ENCODE peak calls at places on chromosomes 11 and 22, in ten cellular contexts. Z, E, I, M, Y, S, B, A, C and K are unnamed samples.

GRCh38 chr22:39309364-39309861 is 10.0 kb downstream of the RPL3 start:
- DNase-seq in Y (no peak), E (peak; percentile 86), C (no peak), A (no peak), Z (no peak), S (no peak), I (no peak), B (no peak), M (no peak), K (peak; percentile 80)

GRCh38 chr22:40719599-40719998 is 40.3 kb downstream of the MCHR1 start:
- DNase-seq in A (no peak), Z (no peak), I (no peak), C (no peak), E (no peak), M (no peak), Y (no peak), S (no peak), B (no peak), K (no peak)

GRCh38 chr11:117189941-117190544 is 9.1 kb upstream of the TAGLN start:
- DNase-seq in Y (no peak), I (no peak), C (peak; percentile 13), A (peak; percentile 32), Z (no peak), S (no peak), B (no peak), M (no peak), E (peak; percentile 43), K (no peak)

GRCh38 chr22:37896181-37896592 is 9.9 kb upstream of the MICALL1 start:
- DNase-seq in C (no peak), M (no peak), B (no peak), E (peak; percentile 68), Y (peak; percentile 92), Z (peak; percentile 30), A (no peak), I (no peak), S (no peak), K (peak; percentile 45)

GRCh38 chr11:33885338-33886005 is 6.4 kb downstream of the LMO2 start:
- DNase-seq in A (no peak), C (no peak), Z (no peak), M (no peak), I (no peak), B (no peak), Y (no peak), E (no peak), S (no peak), K (no peak)

GRCh38 chr22:48247829-48248228 is 1485.4 kb downstream of the TBC1D22A start:
- DNase-seq in B (no peak), E (no peak), Y (no peak), A (no peak), Z (no peak), I (no peak), S (no peak), C (no peak), M (no peak), K (no peak)

GRCh38 chr11:15006139-15006759 is 34.1 kb upstream of the CALCA start:
- DNase-seq in Y (peak; percentile 15), A (no peak), S (no peak), Z (no peak), I (no peak), E (no peak), M (no peak), B (no peak), C (no peak), K (no peak)

GRCh38 chr11:12273618-12273995 is 103.8 kb upstream of the PARVA start:
- DNase-seq in M (no peak), E (no peak), C (no peak), Z (no peak), B (no peak), S (no peak), I (no peak), Y (no peak), A (no peak), K (no peak)

GRCh38 chr22:42160830-42161696 is 30.5 kb upstream of the CYP2D6 start:
- DNase-seq in S (peak; percentile 28), Y (no peak), Z (no peak), I (no peak), A (no peak), M (no peak), C (no peak), E (no peak), B (no peak), K (no peak)

GRCh38 chr11:107157146-107157808 is 139.0 kb upstream of the GUCY1A2 start:
- DNase-seq in Z (no peak), S (no peak), M (no peak), A (no peak), I (no peak), B (no peak), Y (no peak), E (peak; percentile 60), C (no peak), K (no peak)

GRCh38 chr11:93686812-93687211 is 25.3 kb downstream of the CEP295 start:
- DNase-seq in S (no peak), I (no peak), C (no peak), A (no peak), M (no peak), B (no peak), E (no peak), Z (no peak), Y (no peak), K (no peak)

GRCh38 chr11:128913806-128914205 is 22.6 kb downstream of the KCNJ5 start:
- DNase-seq in E (no peak), Z (no peak), C (no peak), M (no peak), S (no peak), I (no peak), Y (no peak), B (no peak), A (no peak), K (no peak)

GRCh38 chr11:64176751-64177150 is 9.2 kb upstream of the STIP1 start:
- DNase-seq in C (no peak), M (no peak), B (no peak), Z (no peak), Y (no peak), I (no peak), S (no peak), E (no peak), A (no peak), K (no peak)

GRCh38 chr11:2752923-2753322 is 53.1 kb upstream of the KCNQ1OT1 start:
- DNase-seq in M (no peak), E (no peak), B (no peak), S (no peak), I (no peak), Z (no peak), A (peak; percentile 6), Y (no peak), C (no peak), K (no peak)

GRCh38 chr11:36008576-36008975 is 64.7 kb downstream of the LDLRAD3 start:
- DNase-seq in C (no peak), B (no peak), E (no peak), M (no peak), I (no peak), S (no peak), A (no peak), Y (no peak), Z (no peak), K (no peak)

GRCh38 chr11:95089620-95090542 is at the start of gene ENDOD1:
- DNase-seq in I (peak; percentile 88), E (peak; percentile 93), M (peak; percentile 84), Z (peak; percentile 80), Y (no peak), S (peak; percentile 45), A (peak; percentile 91), B (peak; percentile 86), C (peak; percentile 84), K (peak; percentile 80)
- TF ChIP-seq CTCF in I (peak; percentile 10), E (no peak), M (no peak), Z (no peak), Y (peak; percentile 5), S (no peak), A (no peak), B (no peak), C (no peak), K (no peak)

DNA sequence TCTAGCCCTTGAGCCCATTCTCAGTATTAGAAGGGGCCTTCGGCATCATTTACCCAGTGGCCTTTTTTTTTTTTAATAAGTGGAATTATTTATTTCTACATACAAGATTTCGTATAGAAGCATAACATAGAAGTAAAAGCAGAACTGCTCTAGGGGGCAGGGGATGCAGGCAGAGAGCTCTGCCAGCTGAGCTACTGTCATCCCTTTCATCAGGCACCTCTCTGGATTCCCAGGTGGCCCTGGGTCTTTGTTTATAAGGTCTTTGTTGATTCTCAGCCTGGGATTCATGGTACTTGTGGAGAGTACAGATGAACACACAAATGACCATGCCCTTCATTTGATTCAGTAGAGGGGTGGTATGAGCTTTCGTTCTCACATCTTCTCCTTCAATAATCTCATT is 66.4 kb downstream of the GAB2 start:
- DNase-seq in M (no peak), C (no peak), A (no peak), E (no peak), I (no peak), B (no peak), S (no peak), Y (no peak), Z (no peak), K (no peak)
- H3K4me1 ChIP-seq in M (peaks cover 9% of the 10 kb centered on the region), C (no peaks in the 10 kb centered on the region), A (peaks cover 76% of the 10 kb centered on the region), E (peaks cover 28% of the 10 kb centered on the region), I (peaks cover 26% of the 10 kb centered on the region), B (peaks cover 28% of the 10 kb centered on the region), S (peaks cover 13% of the 10 kb centered on the region), Y (no peaks in the 10 kb centered on the region), Z (peaks cover 80% of the 10 kb centered on the region), K (no peaks in the 10 kb centered on the region)

DNA sequence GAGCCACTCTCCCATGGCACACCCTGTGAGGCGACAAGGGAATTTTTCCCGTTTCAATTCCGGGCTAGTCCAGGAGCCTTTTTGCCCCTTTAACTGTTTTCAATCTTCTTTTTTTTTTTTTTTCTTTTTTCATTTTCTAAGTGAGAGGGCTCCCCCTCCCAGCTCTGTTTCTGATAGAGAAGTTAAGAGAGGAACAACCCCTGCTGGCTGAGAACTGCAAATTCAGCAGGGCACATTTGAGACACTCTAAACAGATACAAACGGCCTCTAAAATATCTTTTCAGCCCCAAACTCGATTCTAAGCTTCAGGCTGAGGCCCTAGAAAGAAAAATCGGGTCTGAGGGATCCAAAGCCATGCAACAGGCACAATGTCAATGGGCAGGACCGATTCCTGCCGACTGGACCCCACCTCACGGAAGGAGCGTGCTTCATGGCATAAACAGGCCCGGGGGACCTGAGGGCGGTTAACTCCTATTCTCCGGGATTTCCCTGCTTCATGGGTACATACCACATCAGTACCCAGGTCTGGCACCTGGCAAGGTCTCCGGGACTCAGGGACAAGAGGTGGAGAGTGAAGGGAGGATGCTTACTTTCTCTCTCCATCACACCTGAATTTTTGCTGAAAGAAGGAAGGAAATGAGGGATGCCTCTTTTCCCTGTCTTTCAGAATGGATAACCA is 627.5 kb downstream of the BUD13 start:
- DNase-seq in I (no peak), Y (no peak), Z (no peak), M (no peak), C (no peak), S (no peak), A (no peak), E (peak; percentile 59), B (no peak), K (no peak)
- TF ChIP-seq CTCF in I (no peak), Y (peak; percentile 4), Z (no peak), M (no peak), C (no peak), S (no peak), A (no peak), E (peak; percentile 66), B (no peak), K (no peak)

DNA sequence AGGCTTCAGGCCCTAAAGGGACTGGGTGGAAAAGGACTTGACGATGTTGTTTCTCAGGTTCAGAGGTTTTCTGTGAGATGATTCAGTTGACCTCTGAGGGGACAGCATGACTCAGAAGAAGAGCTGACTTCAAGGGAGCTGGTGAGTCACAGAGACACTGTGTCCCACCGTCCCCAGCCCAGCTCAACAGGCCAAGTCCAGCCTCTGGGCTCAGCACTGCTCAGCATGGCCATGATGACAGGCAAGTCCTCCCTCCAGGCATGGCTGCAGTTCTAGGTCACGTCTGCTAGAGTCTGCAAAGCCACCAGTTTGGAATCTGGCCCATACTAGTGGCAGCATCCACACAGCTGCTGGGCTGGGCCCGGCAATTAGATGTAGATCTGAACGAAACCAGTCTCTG is 12.9 kb downstream of the TRIM29 start:
- DNase-seq in I (no peak), A (peak; percentile 25), B (no peak), C (no peak), E (no peak), Y (no peak), M (no peak), Z (no peak), S (peak; percentile 31), K (no peak)
- H3K4me1 ChIP-seq in I (no peaks in the 10 kb centered on the region), A (no peaks in the 10 kb centered on the region), B (no peaks in the 10 kb centered on the region), C (no peaks in the 10 kb centered on the region), E (no peaks in the 10 kb centered on the region), Y (peaks cover 71% of the 10 kb centered on the region), M (no peaks in the 10 kb centered on the region), Z (no peaks in the 10 kb centered on the region), S (peaks cover 55% of the 10 kb centered on the region), K (peaks cover 4% of the 10 kb centered on the region)